ENCODE peak calls at places on chromosomes 5 and 9, in nine cellular contexts. L, E, T, N, R, Q, U, H and D are unnamed samples.

GRCh38 chr9:127351182-127352166 is 45.5 kb upstream of the SLC2A8 start:
- DNase-seq in L (no peak), E (no peak), T (no peak), N (no peak), R (no peak), Q (no peak), U (no peak), H (no peak), D (no peak)

GRCh38 chr9:13411827-13412226 is 132.3 kb upstream of the MPDZ start:
- DNase-seq in L (peak; percentile 21), E (no peak), T (no peak), N (no peak), R (no peak), Q (no peak), U (no peak), H (no peak), D (no peak)

GRCh38 chr5:55585266-55585610 is 50.5 kb upstream of the PLPP1 start:
- DNase-seq in L (no peak), E (no peak), T (no peak), N (no peak), R (no peak), Q (no peak), U (no peak), H (no peak), D (no peak)

GRCh38 chr9:80552931-80553330 is 981.2 kb downstream of the TLE4 start:
- DNase-seq in L (peak; percentile 59), E (peak; percentile 71), T (peak; percentile 67), N (no peak), R (no peak), Q (no peak), U (peak; percentile 1), H (peak; percentile 56), D (peak; percentile 7)

GRCh38 chr5:150946351-150946905 is 41.6 kb upstream of the ZNF300 start:
- DNase-seq in L (peak; percentile 90), E (peak; percentile 94), T (peak; percentile 73), N (peak; percentile 54), R (no peak), Q (peak; percentile 62), U (no peak), H (peak; percentile 81), D (peak; percentile 53)

GRCh38 chr5:59798862-59799667 is 94.5 kb downstream of the PDE4D start:
- DNase-seq in L (no peak), E (no peak), T (no peak), N (no peak), R (no peak), Q (no peak), U (peak; percentile 54), H (no peak), D (peak; percentile 46)

GRCh38 chr9:13557724-13558123 is 278.2 kb upstream of the MPDZ start:
- DNase-seq in L (no peak), E (no peak), T (no peak), N (no peak), R (no peak), Q (no peak), U (no peak), H (no peak), D (no peak)

GRCh38 chr9:23638837-23639426 is 187.1 kb downstream of the ELAVL2 start:
- DNase-seq in L (no peak), E (no peak), T (no peak), N (no peak), R (no peak), Q (no peak), U (no peak), H (no peak), D (no peak)

GRCh38 chr5:140041492-140042421 is 1.3 kb downstream of the NRG2 start:
- DNase-seq in L (peak; percentile 68), E (peak; percentile 81), T (peak; percentile 49), N (peak; percentile 66), R (peak; percentile 66), Q (peak; percentile 83), U (peak; percentile 42), H (peak; percentile 76), D (peak; percentile 39)

GRCh38 chr5:129135633-129136032 is 41.1 kb downstream of the ISOC1 start:
- DNase-seq in L (no peak), E (no peak), T (no peak), N (no peak), R (no peak), Q (no peak), U (peak; percentile 29), H (no peak), D (no peak)

DNA sequence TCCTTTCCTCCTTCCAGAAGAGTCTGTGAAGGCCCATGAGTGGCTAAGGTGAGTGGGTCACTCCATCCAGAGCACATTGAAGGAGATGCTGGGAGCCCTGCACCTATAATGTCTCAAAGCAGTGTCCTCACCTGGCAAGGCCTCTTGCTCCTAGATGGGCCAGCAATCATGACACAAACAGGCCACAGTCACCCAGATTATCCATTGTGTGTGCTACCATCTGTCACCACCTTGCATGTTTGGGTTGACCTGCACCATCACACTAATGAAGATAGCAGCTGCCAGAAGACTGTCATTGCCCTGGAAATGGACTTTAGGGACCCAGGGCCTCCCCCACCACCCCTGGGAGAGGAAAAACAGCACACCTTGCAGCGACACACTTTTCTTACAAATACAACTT is 69.6 kb downstream of the GABBR2 start:
- DNase-seq in L (no peak), E (no peak), T (no peak), N (no peak), R (no peak), Q (no peak), U (no peak), H (no peak), D (no peak)
- TF ChIP-seq EP300 in L (no peak), E (no peak), T (no peak), N (no peak), R (no peak), Q (no peak), U (no peak), H (no peak), D (no peak)

GRCh38 chr5:124700333-124700732 is 46.1 kb downstream of the ZNF608 start:
- DNase-seq in L (no peak), E (no peak), T (no peak), N (no peak), R (no peak), Q (no peak), U (no peak), H (no peak), D (no peak)

GRCh38 chr5:124697482-124697881 is 49.0 kb downstream of the ZNF608 start:
- DNase-seq in L (no peak), E (no peak), T (no peak), N (no peak), R (no peak), Q (no peak), U (no peak), H (no peak), D (no peak)

GRCh38 chr5:124698774-124699173 is 47.7 kb downstream of the ZNF608 start:
- DNase-seq in L (no peak), E (no peak), T (no peak), N (no peak), R (no peak), Q (no peak), U (no peak), H (no peak), D (no peak)

GRCh38 chr5:124696898-124697297 is 49.5 kb downstream of the ZNF608 start:
- DNase-seq in L (no peak), E (no peak), T (no peak), N (no peak), R (no peak), Q (no peak), U (no peak), H (no peak), D (no peak)

DNA sequence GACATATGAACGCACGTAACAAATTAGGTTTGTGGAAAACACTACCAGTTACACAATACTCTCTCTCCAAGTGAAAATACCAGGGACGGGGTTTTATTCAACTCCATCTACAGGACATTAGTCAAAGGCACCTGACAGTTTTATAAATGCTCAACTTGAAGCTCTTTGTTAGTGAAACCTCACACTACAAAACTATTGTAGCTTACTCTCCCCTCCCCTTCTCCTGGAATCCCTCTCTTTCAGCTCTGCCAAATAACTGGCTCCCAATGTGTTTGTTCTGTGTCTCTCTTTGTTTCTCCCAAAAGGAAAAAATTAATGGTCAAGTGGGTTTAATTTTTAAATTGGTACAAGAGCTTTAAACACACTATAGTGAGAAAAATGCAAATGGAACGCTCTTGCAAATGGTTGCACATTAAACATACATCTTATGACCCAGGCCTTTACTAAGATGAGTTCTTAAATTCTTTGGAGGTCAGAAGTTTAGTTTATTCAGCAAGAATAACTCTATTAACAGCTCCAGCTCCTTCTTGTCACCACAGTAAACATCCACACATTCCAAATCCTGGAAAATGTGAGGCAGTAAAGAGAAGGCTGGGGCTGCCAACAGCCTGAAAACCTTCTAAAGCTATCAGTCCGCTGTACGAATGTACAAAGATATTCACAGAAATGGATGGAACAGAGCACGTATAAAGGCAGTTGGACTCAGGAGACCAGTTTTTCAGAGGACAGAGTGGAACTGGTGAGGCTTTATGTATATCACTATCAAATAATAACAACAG is 48.3 kb downstream of the ZNF608 start:
- DNase-seq in L (peak; percentile 32), E (no peak), T (no peak), N (no peak), R (no peak), Q (no peak), U (no peak), H (no peak), D (no peak)
- H3K27ac ChIP-seq in L (peak overlapping the region; percentile 63), E (peak overlapping the region; percentile 89), T (peak overlapping the region; percentile 40), N (peak overlapping the region; percentile 56), R (no peak overlapping the region), Q (no peak overlapping the region), U (no peak overlapping the region), H (peak overlapping the region; percentile 70), D (peak overlapping the region; percentile 79)

DNA sequence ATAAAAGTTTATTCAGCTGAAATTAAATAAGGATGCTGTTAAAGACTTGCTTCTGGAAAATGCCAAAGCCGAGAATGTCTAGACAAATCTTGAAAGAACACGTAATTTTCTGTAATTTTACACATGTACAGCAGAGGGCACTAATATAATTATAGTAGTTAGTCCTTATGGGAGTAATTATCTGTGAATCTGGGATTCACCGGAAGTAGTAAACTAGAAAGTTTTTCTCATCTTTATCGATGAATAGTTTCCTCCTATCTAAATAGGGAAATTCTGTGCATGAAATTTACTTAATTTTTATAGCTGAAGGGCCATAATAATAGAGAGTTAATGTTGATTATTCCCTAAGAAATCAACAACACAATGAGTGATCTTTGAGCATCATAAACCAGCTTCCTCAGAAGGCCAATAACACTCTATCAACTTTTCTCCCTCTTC is 18.4 kb upstream of the CNTLN start:
- DNase-seq in L (no peak), E (no peak), T (no peak), N (no peak), R (no peak), Q (peak; percentile 27), U (peak; percentile 52), H (no peak), D (no peak)
- TF ChIP-seq EP300 in L (no peak), E (no peak), T (no peak), N (no peak), R (no peak), Q (no peak), U (no peak), H (no peak), D (no peak)

DNA sequence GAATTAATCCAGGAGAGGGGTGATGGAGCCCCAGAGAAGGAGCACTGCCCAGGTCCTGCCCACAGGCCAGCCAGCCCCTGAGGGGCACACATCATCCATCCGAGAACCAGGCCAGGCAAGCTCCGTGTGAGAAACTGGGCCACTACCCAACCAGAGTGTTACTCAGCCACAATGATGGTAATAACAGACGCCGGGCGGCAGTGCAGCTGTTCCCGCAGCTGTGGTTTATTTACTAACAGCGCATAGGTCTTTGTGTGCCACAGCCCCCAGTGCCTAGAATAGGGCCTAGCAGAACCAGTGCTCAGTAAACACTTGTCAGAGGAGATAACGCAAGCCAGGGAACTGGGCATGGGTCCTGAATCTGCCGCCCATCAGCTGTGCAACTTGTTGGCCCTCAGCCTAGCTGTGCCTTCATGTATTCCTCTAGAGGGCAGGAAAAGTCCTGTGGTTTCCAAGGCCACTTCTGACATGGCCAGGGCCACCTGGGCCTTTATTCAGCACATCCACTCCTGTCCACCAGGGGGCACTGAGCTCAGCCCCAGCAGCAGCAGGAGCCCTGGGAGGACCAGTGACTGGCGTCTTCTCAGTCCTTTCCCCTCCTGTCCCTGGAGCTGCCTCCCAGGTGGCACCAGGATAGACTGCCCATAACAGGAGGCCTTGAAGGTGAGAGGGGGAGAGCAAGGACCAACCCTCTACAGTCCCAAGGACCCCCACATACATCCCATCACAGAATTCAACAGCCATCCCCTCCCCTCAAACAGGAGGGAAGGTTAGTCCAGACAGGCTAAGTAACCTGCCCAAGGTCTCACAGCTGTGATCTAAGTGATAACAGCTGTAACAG is 2.1 kb downstream of the MXD3 start:
- DNase-seq in L (peak; percentile 53), E (peak; percentile 83), T (no peak), N (peak; percentile 78), R (peak; percentile 90), Q (peak; percentile 83), U (peak; percentile 91), H (no peak), D (peak; percentile 80)
- H3K27ac ChIP-seq in L (no peak overlapping the region), E (no peak overlapping the region), T (no peak overlapping the region), N (no peak overlapping the region), R (no peak overlapping the region), Q (no peak overlapping the region), U (no peak overlapping the region), H (no peak overlapping the region), D (peak overlapping the region; percentile 49)